ENCODE peak calls at places on chromosome 4, in five cellular contexts. K, M, B, E and N are unnamed samples.

GRCh38 chr4:42067264-42067663 is 76.9 kb downstream of the SLC30A9 start:
- DNase-seq in K (no peak), M (no peak), B (no peak), E (no peak), N (no peak)

GRCh38 chr4:74451214-74451661 is 6.3 kb downstream of the AREG start:
- DNase-seq in K (no peak), M (no peak), B (no peak), E (no peak), N (no peak)

GRCh38 chr4:40484346-40484745 is 145.3 kb downstream of the RBM47 start:
- DNase-seq in K (no peak), M (no peak), B (no peak), E (no peak), N (no peak)

GRCh38 chr4:187687701-187688100 is 307.9 kb upstream of the ZFP42 start:
- DNase-seq in K (no peak), M (no peak), B (no peak), E (no peak), N (no peak)

GRCh38 chr4:148004228-148004813 is 272.4 kb downstream of the ARHGAP10 start:
- DNase-seq in K (no peak), M (no peak), B (no peak), E (no peak), N (no peak)

GRCh38 chr4:61555789-61556188 is 355.7 kb downstream of the ADGRL3 start:
- DNase-seq in K (no peak), M (no peak), B (peak), E (no peak), N (no peak)

GRCh38 chr4:74316397-74316796 is 8.1 kb downstream of the EPGN start:
- DNase-seq in K (no peak), M (no peak), B (no peak), E (no peak), N (no peak)

GRCh38 chr4:128384091-128384520 is 96.5 kb upstream of the PGRMC2 start:
- DNase-seq in K (no peak), M (no peak), B (peak), E (no peak), N (no peak)

GRCh38 chr4:150578745-150579470 is 3.0 kb upstream of the MAB21L2 start:
- DNase-seq in K (peak), M (no peak), B (peak), E (peak), N (no peak)

GRCh38 chr4:152104286-152104685 is 343.5 kb upstream of the GATB start:
- DNase-seq in K (no peak), M (no peak), B (no peak), E (no peak), N (no peak)

GRCh38 chr4:20273793-20274192 is 22.1 kb downstream of the SLIT2 start:
- DNase-seq in K (no peak), M (no peak), B (no peak), E (no peak), N (no peak)

GRCh38 chr4:39255266-39255665 is 72.9 kb downstream of the WDR19 start:
- DNase-seq in K (no peak), M (no peak), B (no peak), E (no peak), N (no peak)

GRCh38 chr4:177802665-177803064 is 360.4 kb upstream of the AGA start:
- DNase-seq in K (no peak), M (no peak), B (no peak), E (no peak), N (no peak)

GRCh38 chr4:155342142-155342541 is 34.6 kb downstream of the MAP9 start:
- DNase-seq in K (no peak), M (no peak), B (no peak), E (no peak), N (no peak)

GRCh38 chr4:181775298-181775697 is 467.9 kb upstream of the TENM3 start:
- DNase-seq in K (no peak), M (no peak), B (no peak), E (no peak), N (no peak)

GRCh38 chr4:1786544-1787362 is 6.3 kb upstream of the FGFR3 start:
- DNase-seq in K (no peak), M (no peak), B (no peak), E (no peak), N (no peak)

GRCh38 chr4:112234952-112235609 is 3.5 kb downstream of the AP1AR start:
- DNase-seq in K (peak), M (peak), B (peak), E (peak), N (peak)

GRCh38 chr4:56134272-56134671 is 185.5 kb downstream of the CEP135 start:
- DNase-seq in K (peak), M (no peak), B (peak), E (peak), N (no peak)

GRCh38 chr4:174156239-174156826 is 127.1 kb downstream of the FBXO8 start:
- DNase-seq in K (no peak), M (no peak), B (peak), E (no peak), N (no peak)